ENCODE peak calls at places on chromosome 11, in four cellular contexts. One of them, this sample, is unnamed.
A peak's percentile ranks its signal among the peaks of the same experiment; 100 is the strongest.

GRCh38 chr11:76293189-76293631 is 86.9 kb upstream of the WNT11 start:
- DNase-seq in body of pancreas: no peak
- DNase-seq in upper lobe of right lung: no peak
- DNase-seq in upper lobe of left lung: no peak
- DNase-seq in this sample: no peak

GRCh38 chr11:70540196-70540595 is 141.9 kb downstream of the CTTN start:
- DNase-seq in body of pancreas: no peak
- DNase-seq in upper lobe of right lung: peak; percentile 45
- DNase-seq in upper lobe of left lung: no peak
- DNase-seq in this sample: no peak

GRCh38 chr11:69287968-69288882 is 5.7 kb upstream of the MYEOV start:
- DNase-seq in body of pancreas: no peak
- DNase-seq in upper lobe of right lung: peak; percentile 87
- DNase-seq in upper lobe of left lung: peak; percentile 89
- DNase-seq in this sample: no peak

GRCh38 chr11:12723410-12724297 is 49.4 kb downstream of the TEAD1 start:
- DNase-seq in upper lobe of right lung: no peak
- DNase-seq in body of pancreas: no peak
- DNase-seq in upper lobe of left lung: peak; percentile 45
- DNase-seq in this sample: no peak

GRCh38 chr11:17822021-17822781 is 87.6 kb downstream of the KCNC1 start:
- DNase-seq in body of pancreas: no peak
- DNase-seq in upper lobe of right lung: no peak
- DNase-seq in upper lobe of left lung: no peak
- DNase-seq in this sample: no peak

GRCh38 chr11:129947474-129947873 is 52.1 kb upstream of the NFRKB start:
- DNase-seq in body of pancreas: no peak
- DNase-seq in upper lobe of right lung: no peak
- DNase-seq in upper lobe of left lung: no peak
- DNase-seq in this sample: no peak

GRCh38 chr11:60214386-60214785 is 28.6 kb downstream of the MS4A4E start:
- DNase-seq in body of pancreas: no peak
- DNase-seq in upper lobe of left lung: no peak
- DNase-seq in upper lobe of right lung: no peak
- DNase-seq in this sample: no peak

GRCh38 chr11:12889243-12889642 is 119.9 kb upstream of the RASSF10 start:
- DNase-seq in upper lobe of right lung: peak; percentile 67
- DNase-seq in upper lobe of left lung: peak; percentile 56
- DNase-seq in body of pancreas: no peak
- DNase-seq in this sample: no peak

GRCh38 chr11:118612378-118612777 is 5.0 kb downstream of the PHLDB1 start:
- DNase-seq in upper lobe of left lung: peak; percentile 48
- DNase-seq in body of pancreas: no peak
- DNase-seq in upper lobe of right lung: no peak
- DNase-seq in this sample: no peak

DNA sequence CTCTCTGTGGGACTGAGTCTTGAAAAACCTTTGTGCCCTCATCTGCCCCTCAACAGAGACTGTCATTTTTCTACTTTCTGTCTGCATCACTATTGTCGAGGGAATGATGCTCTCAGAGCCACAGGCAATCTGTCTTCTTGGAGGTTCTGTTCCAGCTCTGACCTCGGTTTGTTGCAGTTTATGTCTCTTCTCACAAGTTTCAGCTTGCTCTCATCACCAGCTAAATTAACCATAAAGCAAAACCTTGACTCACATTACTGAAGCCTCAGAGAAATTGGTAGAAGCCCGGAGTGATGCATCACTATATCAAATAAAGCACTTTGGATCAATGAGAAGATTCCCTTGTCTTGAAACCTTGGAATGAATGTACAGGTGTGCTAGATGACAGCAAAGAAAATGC is 60.6 kb upstream of the BLID start:
- DNase-seq in upper lobe of right lung: no peak
- DNase-seq in upper lobe of left lung: no peak
- DNase-seq in body of pancreas: no peak
- DNase-seq in this sample: no peak
- H3K4me1 ChIP-seq in upper lobe of right lung: no peaks in the 10 kb centered on the region
- H3K4me1 ChIP-seq in upper lobe of left lung: no peaks in the 10 kb centered on the region
- H3K4me1 ChIP-seq in body of pancreas: no peaks in the 10 kb centered on the region
- H3K4me1 ChIP-seq in this sample: no peaks in the 10 kb centered on the region

GRCh38 chr11:96237759-96238158 is 105.2 kb downstream of the MAML2 start:
- DNase-seq in upper lobe of left lung: no peak
- DNase-seq in upper lobe of right lung: no peak
- DNase-seq in body of pancreas: no peak
- DNase-seq in this sample: no peak
- H3K4me1 ChIP-seq in upper lobe of left lung: peaks cover 51% of the 10 kb centered on the region
- H3K4me1 ChIP-seq in upper lobe of right lung: peaks cover 55% of the 10 kb centered on the region
- H3K4me1 ChIP-seq in body of pancreas: peaks cover 24% of the 10 kb centered on the region
- H3K4me1 ChIP-seq in this sample: no peaks in the 10 kb centered on the region

DNA sequence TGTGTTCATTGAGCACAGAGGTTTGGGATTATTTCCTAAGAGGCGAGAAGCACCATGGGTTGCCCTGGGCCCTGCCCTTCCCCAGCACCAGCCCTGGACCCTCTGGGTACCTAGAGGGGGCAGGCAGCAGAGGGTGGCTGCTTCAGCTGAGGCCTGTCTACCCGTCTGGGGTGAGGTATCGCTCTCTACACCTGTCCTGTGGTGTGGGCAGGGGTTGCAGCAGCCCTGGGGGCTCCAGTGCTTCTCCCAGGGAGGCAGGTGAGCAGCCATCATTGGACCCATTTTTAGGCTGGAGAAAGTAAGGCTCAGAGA is 15.6 kb downstream of the PRDM11 start:
- DNase-seq in upper lobe of left lung: no peak
- DNase-seq in body of pancreas: no peak
- DNase-seq in upper lobe of right lung: no peak
- DNase-seq in this sample: no peak
- H3K4me1 ChIP-seq in upper lobe of left lung: peaks cover 23% of the 10 kb centered on the region
- H3K4me1 ChIP-seq in body of pancreas: peaks cover 40% of the 10 kb centered on the region
- H3K4me1 ChIP-seq in upper lobe of right lung: peaks cover 23% of the 10 kb centered on the region
- H3K4me1 ChIP-seq in this sample: no peaks in the 10 kb centered on the region

GRCh38 chr11:100739636-100740035 is 52.5 kb downstream of the ARHGAP42 start:
- DNase-seq in upper lobe of right lung: no peak
- DNase-seq in upper lobe of left lung: peak; percentile 53
- DNase-seq in body of pancreas: no peak
- DNase-seq in this sample: no peak
- H3K4me1 ChIP-seq in upper lobe of right lung: peaks cover 10% of the 10 kb centered on the region
- H3K4me1 ChIP-seq in upper lobe of left lung: peaks cover 3% of the 10 kb centered on the region
- H3K4me1 ChIP-seq in body of pancreas: peaks cover 17% of the 10 kb centered on the region
- H3K4me1 ChIP-seq in this sample: no peaks in the 10 kb centered on the region

DNA sequence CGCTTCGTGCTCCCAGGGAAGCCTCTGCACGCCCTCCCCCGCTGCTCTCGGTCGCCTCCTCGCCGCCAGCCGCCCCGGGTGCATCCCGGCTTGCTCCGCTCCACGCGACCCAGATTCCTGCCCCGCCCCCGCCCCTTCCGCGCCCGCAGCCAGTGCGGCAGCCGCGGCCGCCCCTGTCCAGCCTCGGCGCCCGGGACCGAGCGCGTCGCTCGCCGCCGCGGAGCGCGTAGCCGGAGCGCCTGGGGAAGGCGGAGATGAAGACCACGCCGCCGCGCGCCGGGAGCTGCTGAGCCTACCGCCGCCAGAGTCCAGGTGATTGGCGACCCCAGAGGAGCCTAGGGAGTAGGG is at the start of gene ELMOD1:
- DNase-seq in upper lobe of right lung: peak; percentile 82
- DNase-seq in upper lobe of left lung: no peak
- DNase-seq in body of pancreas: peak; percentile 34
- DNase-seq in this sample: no peak
- H3K4me1 ChIP-seq in upper lobe of right lung: peaks cover 20% of the 10 kb centered on the region
- H3K4me1 ChIP-seq in upper lobe of left lung: peaks cover 15% of the 10 kb centered on the region
- H3K4me1 ChIP-seq in body of pancreas: peaks cover 26% of the 10 kb centered on the region
- H3K4me1 ChIP-seq in this sample: peaks cover 17% of the 10 kb centered on the region

This sample was measured in effector memory CD4-positive, alpha-beta T cell.